ENCODE peak calls at places on chromosomes 13 and 19, in five cellular contexts. N is HepG2, D is K562, P is GM12878, F is H1. K is an unnamed sample.

GRCh38 chr19:8935460-8935859 is 74.7 kb downstream of the MUC16 start:
- DNase-seq in N (no peak), D (no peak), P (no peak), F (no peak), K (no peak)

GRCh38 chr19:15286688-15287355 is 45.5 kb downstream of the BRD4 start:
- DNase-seq in N (no peak), D (no peak), P (no peak), F (no peak), K (no peak)

GRCh38 chr13:85230754-85231153 is 568.5 kb downstream of the SLITRK6 start:
- DNase-seq in N (no peak), D (no peak), P (no peak), F (no peak), K (no peak)

GRCh38 chr13:113786262-113786841 is 27.3 kb downstream of the TMEM255B start:
- DNase-seq in N (no peak), D (no peak), P (no peak), F (no peak), K (no peak)

GRCh38 chr13:113176292-113176691 is 17.8 kb downstream of the PROZ start:
- DNase-seq in N (no peak), D (no peak), P (no peak), F (no peak), K (no peak)

GRCh38 chr13:86051134-86052103 is 252.2 kb upstream of the SLITRK6 start:
- DNase-seq in N (no peak), D (no peak), P (no peak), F (no peak), K (no peak)

GRCh38 chr19:53908106-53908932 is 759 bp upstream of the CACNG7 start:
- DNase-seq in N (no peak), D (peak; percentile 57), P (no peak), F (no peak), K (no peak)

GRCh38 chr19:16764793-16765433 is 45.3 kb downstream of the NWD1 start:
- DNase-seq in N (no peak), D (no peak), P (no peak), F (no peak), K (no peak)

DNA sequence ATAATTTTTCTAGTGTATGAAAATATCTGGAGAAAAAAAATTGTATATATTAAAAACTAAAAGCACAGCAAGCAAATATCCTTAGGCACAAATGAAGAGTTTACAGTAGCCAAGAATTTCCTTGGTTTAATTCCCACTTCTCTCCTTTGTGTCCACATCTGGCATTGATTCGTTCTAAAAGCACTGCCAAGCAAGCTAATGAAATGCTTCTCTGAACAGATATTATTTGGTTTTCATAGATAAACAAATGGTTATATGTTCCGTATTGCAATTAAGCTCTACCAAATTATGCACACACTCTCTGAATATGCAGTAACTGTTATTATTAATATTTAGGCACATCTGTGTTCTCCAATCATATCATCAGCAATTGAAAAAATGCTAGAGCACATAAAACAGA is 2135.0 kb downstream of the PCDH9 start:
- DNase-seq in N (no peak), D (no peak), P (no peak), F (no peak), K (no peak)
- TF ChIP-seq CEBPB in N (no peak), D (no peak), P (no peak), F (no peak), K (no peak)

GRCh38 chr19:35136231-35136630 is 1.4 kb upstream of the LGI4 start:
- DNase-seq in N (no peak), D (no peak), P (no peak), F (no peak), K (no peak)

GRCh38 chr19:35135389-35135909 is 590 bp upstream of the LGI4 start:
- DNase-seq in N (peak; percentile 65), D (peak; percentile 92), P (no peak), F (no peak), K (peak; percentile 51)

GRCh38 chr19:35138305-35138799 is 272 bp upstream of the FXYD1 start:
- DNase-seq in N (no peak), D (no peak), P (no peak), F (no peak), K (no peak)

GRCh38 chr19:35139618-35139943 is 957 bp downstream of the FXYD1 start:
- DNase-seq in N (no peak), D (no peak), P (no peak), F (no peak), K (no peak)

DNA sequence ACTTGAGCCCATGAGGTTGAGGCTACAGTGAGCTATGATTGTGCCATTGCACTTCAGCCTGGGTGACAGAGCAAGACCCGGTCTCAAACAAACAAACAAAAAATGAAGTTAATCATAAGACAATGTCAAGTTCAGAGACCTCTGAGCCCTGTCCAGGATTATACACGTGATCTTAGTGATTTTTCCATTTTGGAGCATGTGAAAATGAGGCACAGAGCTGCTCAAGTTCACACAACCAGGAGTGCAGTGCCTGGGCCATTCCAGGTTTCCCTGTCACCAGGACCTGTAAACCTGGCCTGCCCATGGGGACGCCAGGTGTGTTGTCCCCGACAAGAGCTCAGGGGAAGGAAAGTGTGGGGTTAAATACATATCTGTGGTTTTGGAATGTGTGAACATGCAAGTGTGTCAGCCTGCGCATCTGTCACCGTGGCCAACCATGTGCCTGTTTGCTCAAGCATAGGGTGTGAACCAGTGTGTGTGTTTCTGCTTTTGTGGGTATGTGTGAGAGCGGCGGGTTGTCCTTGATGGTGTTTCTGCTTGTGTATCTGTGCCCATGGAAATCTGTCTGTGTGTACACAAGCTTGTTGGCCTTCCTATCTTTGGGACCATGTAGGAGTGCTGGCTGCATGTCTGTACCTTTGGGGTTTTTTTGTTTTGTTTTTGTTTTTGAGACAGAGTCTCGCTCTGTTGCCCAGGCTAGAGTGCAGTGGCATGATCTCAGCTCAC is 1.5 kb upstream of the FXYD1 start:
- DNase-seq in N (peak; percentile 68), D (no peak), P (no peak), F (no peak), K (no peak)
- TF ChIP-seq CTCF in N (no peak), D (no peak), P (no peak), F (no peak), K (no peak)

GRCh38 chr19:33473644-33474305 is 47.8 kb downstream of the PEPD start:
- DNase-seq in N (no peak), D (no peak), P (no peak), F (no peak), K (no peak)
- TF ChIP-seq YY1 in N (no peak), D (no peak), P (no peak), F (no peak), K (no peak)

DNA sequence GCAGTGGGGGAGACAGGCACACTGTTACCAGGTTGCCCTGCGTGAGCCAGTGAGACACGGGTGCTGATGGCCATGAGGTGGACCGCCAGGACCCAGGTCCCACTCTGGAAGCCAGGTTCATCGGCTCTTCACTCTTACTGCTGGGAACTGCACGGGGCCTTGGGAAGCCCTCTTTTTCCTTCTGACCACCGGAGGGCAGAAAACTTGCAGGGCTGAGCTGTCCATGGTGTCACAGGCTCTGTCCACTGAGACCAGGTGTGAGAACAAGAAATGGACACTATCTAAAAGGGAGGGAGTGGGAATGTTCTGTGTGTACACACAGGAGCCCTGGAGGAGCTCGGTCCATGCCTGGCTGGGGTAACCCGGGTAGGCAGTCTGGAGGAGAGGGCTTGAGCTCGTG is 93.4 kb downstream of the UQCRFS1 start:
- DNase-seq in N (no peak), D (no peak), P (no peak), F (no peak), K (no peak)
- TF ChIP-seq CEBPB in N (no peak), D (no peak), P (no peak), F (no peak), K (no peak)

GRCh38 chr13:50805805-50806204 is 37.7 kb downstream of the DLEU7 start:
- DNase-seq in N (peak; percentile 5), D (no peak), P (no peak), F (no peak), K (peak; percentile 8)
- TF ChIP-seq CTCF in N (peak; percentile 26), D (no peak), P (peak; percentile 4), F (no peak), K (no peak)

DNA sequence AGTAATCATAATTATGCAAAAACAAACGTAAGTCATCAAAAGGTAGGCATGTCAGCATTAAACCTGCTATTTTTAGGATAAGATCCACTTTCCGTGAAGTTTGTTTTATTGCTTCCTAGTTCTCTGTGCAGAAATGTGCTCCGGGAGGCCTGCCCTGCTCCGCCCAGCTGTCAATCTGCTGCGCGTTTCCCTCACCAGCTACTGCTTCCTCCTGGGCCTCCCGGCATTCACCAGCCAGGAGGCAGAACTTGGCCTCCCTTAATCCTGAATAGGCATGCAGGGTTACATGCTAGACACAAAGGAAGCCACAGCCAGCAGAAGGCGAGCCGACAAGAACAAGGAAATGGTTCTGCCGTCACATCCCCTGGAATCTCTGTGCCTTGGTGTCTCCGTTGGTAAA is 386.2 kb downstream of the IRS2 start:
- DNase-seq in N (no peak), D (no peak), P (no peak), F (no peak), K (no peak)
- TF ChIP-seq YY1 in N (no peak), D (no peak), P (no peak), F (no peak), K (no peak)

GRCh38 chr13:30752201-30752797 is 17.0 kb downstream of the ALOX5AP start:
- DNase-seq in N (no peak), D (no peak), P (no peak), F (no peak), K (no peak)
- TF ChIP-seq CEBPB in N (no peak), D (no peak), P (no peak), F (no peak), K (no peak)

K was measured in HCT116.